ENCODE peak calls at places on chromosome 14, in four cellular contexts. One of them, this sample, is unnamed.

GRCh38 chr14:49634547-49635334 is at the start of gene DNAAF2:
- DNase-seq in A549: peak
- DNase-seq in K562: peak
- DNase-seq in GM12878: no peak
- DNase-seq in this sample: peak

GRCh38 chr14:106802413-106803364 is 1276.3 kb downstream of the TMEM121 start:
- DNase-seq in A549: peak
- DNase-seq in K562: no peak
- DNase-seq in GM12878: no peak
- DNase-seq in this sample: peak

GRCh38 chr14:70955543-70956480 is 48.6 kb downstream of the PCNX1 start:
- DNase-seq in A549: no peak
- DNase-seq in K562: no peak
- DNase-seq in GM12878: no peak
- DNase-seq in this sample: peak

GRCh38 chr14:67004521-67004920 is 184.7 kb upstream of the GARIN2 start:
- DNase-seq in A549: no peak
- DNase-seq in K562: no peak
- DNase-seq in GM12878: no peak
- DNase-seq in this sample: no peak

GRCh38 chr14:31843361-31844091 is 233.6 kb upstream of the ARHGAP5 start:
- DNase-seq in A549: no peak
- DNase-seq in K562: no peak
- DNase-seq in GM12878: no peak
- DNase-seq in this sample: no peak

GRCh38 chr14:53167602-53168328 is 14.6 kb upstream of the DDHD1 start:
- DNase-seq in A549: no peak
- DNase-seq in K562: no peak
- DNase-seq in GM12878: no peak
- DNase-seq in this sample: no peak

GRCh38 chr14:106586098-106586704 is 1059.8 kb downstream of the TMEM121 start:
- DNase-seq in A549: no peak
- DNase-seq in K562: peak
- DNase-seq in GM12878: no peak
- DNase-seq in this sample: peak

GRCh38 chr14:71190691-71191090 is 283.4 kb downstream of the PCNX1 start:
- DNase-seq in A549: no peak
- DNase-seq in K562: no peak
- DNase-seq in GM12878: no peak
- DNase-seq in this sample: no peak

GRCh38 chr14:68548194-68549056 is 244.4 kb downstream of the ZFP36L1 start:
- DNase-seq in A549: peak
- DNase-seq in K562: no peak
- DNase-seq in GM12878: no peak
- DNase-seq in this sample: no peak

GRCh38 chr14:33551963-33552362 is 398.9 kb downstream of the EGLN3 start:
- DNase-seq in A549: no peak
- DNase-seq in K562: no peak
- DNase-seq in GM12878: no peak
- DNase-seq in this sample: no peak

GRCh38 chr14:94102768-94103482 is 7.6 kb upstream of the IFI27 start:
- DNase-seq in A549: no peak
- DNase-seq in K562: no peak
- DNase-seq in GM12878: no peak
- DNase-seq in this sample: no peak

GRCh38 chr14:89308232-89308959 is 108.6 kb downstream of the FOXN3 start:
- DNase-seq in A549: no peak
- DNase-seq in K562: no peak
- DNase-seq in GM12878: no peak
- DNase-seq in this sample: no peak

GRCh38 chr14:24848427-24848826 is 201.5 kb downstream of the STXBP6 start:
- DNase-seq in A549: no peak
- DNase-seq in K562: no peak
- DNase-seq in GM12878: no peak
- DNase-seq in this sample: no peak

GRCh38 chr14:105324080-105324778 is 9.7 kb downstream of the PACS2 start:
- DNase-seq in A549: no peak
- DNase-seq in K562: no peak
- DNase-seq in GM12878: no peak
- DNase-seq in this sample: no peak

GRCh38 chr14:85853996-85854526 is 324.1 kb downstream of the FLRT2 start:
- DNase-seq in A549: no peak
- DNase-seq in K562: no peak
- DNase-seq in GM12878: no peak
- DNase-seq in this sample: no peak

GRCh38 chr14:38941485-38941884 is 161.6 kb downstream of the SEC23A start:
- DNase-seq in A549: no peak
- DNase-seq in K562: no peak
- DNase-seq in GM12878: no peak
- DNase-seq in this sample: peak

GRCh38 chr14:61461808-61462275 is 140.5 kb downstream of the PRKCH start:
- DNase-seq in A549: peak
- DNase-seq in K562: peak
- DNase-seq in GM12878: no peak
- DNase-seq in this sample: peak

GRCh38 chr14:84523746-84524145 is 1006.2 kb upstream of the FLRT2 start:
- DNase-seq in A549: no peak
- DNase-seq in K562: no peak
- DNase-seq in GM12878: no peak
- DNase-seq in this sample: no peak

GRCh38 chr14:84519836-84520235 is 1010.1 kb upstream of the FLRT2 start:
- DNase-seq in A549: no peak
- DNase-seq in K562: no peak
- DNase-seq in GM12878: no peak
- DNase-seq in this sample: no peak

DNA sequence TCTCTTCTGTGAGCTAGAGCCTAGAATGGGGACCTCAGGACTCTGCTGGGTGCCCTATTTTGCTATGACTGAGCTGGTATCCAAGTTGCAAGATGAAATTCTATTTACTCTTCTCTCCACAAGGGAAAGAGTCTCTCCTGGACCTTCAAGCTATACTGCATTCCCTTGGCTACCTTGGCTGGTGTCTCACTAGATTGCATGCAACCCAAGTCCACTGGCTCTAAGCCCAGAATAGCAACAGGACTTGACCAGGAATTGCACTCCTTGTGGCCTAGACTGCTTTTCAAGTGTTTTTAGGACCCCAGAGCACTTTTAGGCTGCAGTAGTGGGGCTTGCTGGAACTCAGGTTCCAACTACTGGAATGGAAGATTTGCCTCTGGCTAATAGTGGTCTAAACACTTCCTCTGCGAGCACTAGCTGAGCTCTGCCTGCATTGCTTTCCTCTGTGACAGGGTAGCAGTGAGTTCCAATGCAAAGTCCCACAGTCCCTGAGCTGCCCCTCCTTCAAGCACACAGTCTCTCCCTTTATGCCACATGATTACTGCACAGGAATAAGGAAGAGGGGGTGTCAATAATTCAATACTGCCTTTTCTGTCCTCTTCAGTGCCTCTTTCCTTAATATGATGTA is 1009.1 kb upstream of the FLRT2 start:
- DNase-seq in A549: no peak
- DNase-seq in K562: no peak
- DNase-seq in GM12878: no peak
- DNase-seq in this sample: no peak
- TF ChIP-seq CHD4 in A549: no peak
- TF ChIP-seq CHD4 in K562: no peak
- TF ChIP-seq CHD4 in GM12878: no peak
- TF ChIP-seq CHD4 in this sample: no peak

GRCh38 chr14:91280129-91280528 is 35.6 kb upstream of the GPR68 start:
- DNase-seq in A549: no peak
- DNase-seq in K562: no peak
- DNase-seq in GM12878: no peak
- DNase-seq in this sample: no peak
- TF ChIP-seq CHD4 in A549: no peak
- TF ChIP-seq CHD4 in K562: no peak
- TF ChIP-seq CHD4 in GM12878: no peak
- TF ChIP-seq CHD4 in this sample: no peak

GRCh38 chr14:42334931-42335330 is 728.3 kb downstream of the LRFN5 start:
- DNase-seq in A549: no peak
- DNase-seq in K562: no peak
- DNase-seq in GM12878: no peak
- DNase-seq in this sample: no peak

GRCh38 chr14:42335918-42336317 is 729.2 kb downstream of the LRFN5 start:
- DNase-seq in A549: no peak
- DNase-seq in K562: no peak
- DNase-seq in GM12878: no peak
- DNase-seq in this sample: no peak
- TF ChIP-seq CHD4 in A549: no peak
- TF ChIP-seq CHD4 in K562: no peak
- TF ChIP-seq CHD4 in GM12878: no peak
- TF ChIP-seq CHD4 in this sample: no peak

GRCh38 chr14:77483851-77484250 is 14.8 kb downstream of the ISM2 start:
- DNase-seq in A549: no peak
- DNase-seq in K562: no peak
- DNase-seq in GM12878: no peak
- DNase-seq in this sample: no peak

GRCh38 chr14:77485901-77486678 is 12.5 kb downstream of the ISM2 start:
- DNase-seq in A549: peak
- DNase-seq in K562: no peak
- DNase-seq in GM12878: no peak
- DNase-seq in this sample: no peak

GRCh38 chr14:77488558-77488957 is 10.1 kb downstream of the ISM2 start:
- DNase-seq in A549: no peak
- DNase-seq in K562: no peak
- DNase-seq in GM12878: no peak
- DNase-seq in this sample: no peak

GRCh38 chr14:77482422-77482821 is 16.2 kb downstream of the ISM2 start:
- DNase-seq in A549: no peak
- DNase-seq in K562: no peak
- DNase-seq in GM12878: no peak
- DNase-seq in this sample: no peak

GRCh38 chr14:77485256-77485655 is 13.4 kb downstream of the ISM2 start:
- DNase-seq in A549: no peak
- DNase-seq in K562: no peak
- DNase-seq in GM12878: no peak
- DNase-seq in this sample: no peak
- TF ChIP-seq CHD4 in A549: no peak
- TF ChIP-seq CHD4 in K562: no peak
- TF ChIP-seq CHD4 in GM12878: no peak
- TF ChIP-seq CHD4 in this sample: no peak

DNA sequence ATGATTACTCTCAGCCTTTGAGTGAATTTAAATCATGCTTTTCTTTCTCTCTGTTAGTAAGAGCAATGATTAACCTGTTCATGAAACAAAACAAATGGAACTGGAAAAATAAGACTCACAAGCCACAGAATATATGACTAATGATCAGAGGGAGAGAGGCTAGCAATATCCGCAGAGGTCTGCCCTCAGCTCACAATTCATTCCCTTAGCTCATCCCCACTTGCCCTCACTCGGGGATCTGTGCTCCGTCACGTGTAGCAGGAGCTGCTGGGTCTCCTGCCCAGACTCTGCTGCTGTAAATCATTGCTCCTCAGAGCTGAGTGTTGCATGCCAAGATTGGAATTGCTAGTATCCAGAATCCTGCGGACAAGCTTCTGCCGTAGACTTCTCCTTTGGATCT is 53.1 kb upstream of the GNG2 start:
- DNase-seq in A549: no peak
- DNase-seq in K562: no peak
- DNase-seq in GM12878: no peak
- DNase-seq in this sample: no peak
- TF ChIP-seq CHD4 in A549: no peak
- TF ChIP-seq CHD4 in K562: no peak
- TF ChIP-seq CHD4 in GM12878: no peak
- TF ChIP-seq CHD4 in this sample: no peak

GRCh38 chr14:102162488-102162887 is 22.8 kb downstream of the WDR20 start:
- DNase-seq in A549: no peak
- DNase-seq in K562: no peak
- DNase-seq in GM12878: no peak
- DNase-seq in this sample: no peak

GRCh38 chr14:102170061-102170460 is 30.4 kb downstream of the WDR20 start:
- DNase-seq in A549: no peak
- DNase-seq in K562: no peak
- DNase-seq in GM12878: no peak
- DNase-seq in this sample: no peak

GRCh38 chr14:102159841-102160240 is 20.1 kb downstream of the WDR20 start:
- DNase-seq in A549: no peak
- DNase-seq in K562: no peak
- DNase-seq in GM12878: no peak
- DNase-seq in this sample: no peak

GRCh38 chr14:102164241-102164641 is 24.5 kb downstream of the WDR20 start:
- DNase-seq in A549: no peak
- DNase-seq in K562: no peak
- DNase-seq in GM12878: no peak
- DNase-seq in this sample: no peak

DNA sequence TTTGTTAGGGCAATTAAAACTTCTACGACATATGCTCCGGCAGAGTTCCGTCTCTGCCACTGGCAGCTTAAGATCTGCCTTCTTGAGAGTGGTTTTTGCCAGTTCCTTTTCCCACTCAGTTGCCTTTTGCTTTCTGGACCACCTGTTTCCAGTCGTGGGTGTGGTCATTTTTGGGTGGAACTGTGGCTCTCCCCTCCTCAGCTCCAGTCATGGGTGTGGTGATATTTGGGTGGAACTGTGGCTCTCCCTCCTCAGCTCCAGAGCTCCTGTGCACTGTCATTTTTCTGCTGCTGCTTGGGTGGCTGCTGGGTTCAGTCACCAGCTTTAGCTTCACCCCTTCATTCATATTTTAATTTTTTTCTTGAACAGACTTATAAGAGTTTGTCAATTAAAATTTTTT is 25.3 kb downstream of the WDR20 start:
- DNase-seq in A549: no peak
- DNase-seq in K562: peak
- DNase-seq in GM12878: no peak
- DNase-seq in this sample: no peak
- TF ChIP-seq CHD4 in A549: no peak
- TF ChIP-seq CHD4 in K562: no peak
- TF ChIP-seq CHD4 in GM12878: no peak
- TF ChIP-seq CHD4 in this sample: no peak

This sample was measured in HepG2.